ENCODE peak calls at places on chromosomes 2 and 18, in seven cellular contexts. A is endodermal cell, G is PC-9, D is K562, H is ascending aorta, L is colonic mucosa, Z is transverse colon. P is an unnamed sample.

GRCh38 chr2:231781798-231782726 is 980 bp upstream of the PDE6D start:
- DNase-seq in A (no peak), G (no peak), D (no peak), H (no peak), L (peak; percentile 65), Z (peak; percentile 43), P (no peak)

GRCh38 chr2:47221956-47222355 is 66.8 kb upstream of the STPG4 start:
- DNase-seq in A (no peak), G (no peak), D (no peak), H (no peak), L (no peak), Z (no peak), P (no peak)

GRCh38 chr2:219073413-219074129 is 12.8 kb upstream of the IHH start:
- DNase-seq in A (peak; percentile 89), G (no peak), D (peak; percentile 27), H (no peak), L (peak; percentile 79), Z (peak; percentile 68), P (no peak)

GRCh38 chr18:48543228-48543627 is 4.4 kb downstream of the CTIF start:
- DNase-seq in A (peak; percentile 94), G (peak; percentile 55), D (peak; percentile 36), H (no peak), L (no peak), Z (no peak), P (no peak)

GRCh38 chr18:64037812-64038414 is 68.0 kb downstream of the SERPINB8 start:
- DNase-seq in A (no peak), G (no peak), D (peak; percentile 8), H (no peak), L (no peak), Z (no peak), P (no peak)

GRCh38 chr18:52287151-52287550 is 52.8 kb upstream of the DCC start:
- DNase-seq in A (no peak), G (no peak), D (no peak), H (no peak), L (no peak), Z (no peak), P (no peak)

GRCh38 chr2:147352294-147352693 is 492.5 kb upstream of the ACVR2A start:
- DNase-seq in A (no peak), G (no peak), D (no peak), H (no peak), L (no peak), Z (no peak), P (no peak)

GRCh38 chr2:206955253-206955652 is 15.9 kb downstream of the CPO start:
- DNase-seq in A (no peak), G (no peak), D (no peak), H (no peak), L (no peak), Z (no peak), P (no peak)

GRCh38 chr2:99637157-99637697 is 147.4 kb upstream of the REV1 start:
- DNase-seq in A (no peak), G (no peak), D (no peak), H (no peak), L (no peak), Z (no peak), P (no peak)

GRCh38 chr2:210063306-210063705 is 60.9 kb downstream of the RPE start:
- DNase-seq in A (no peak), G (no peak), D (no peak), H (no peak), L (no peak), Z (no peak), P (no peak)

GRCh38 chr18:40534748-40535147 is 1420.3 kb upstream of the PIK3C3 start:
- DNase-seq in A (no peak), G (no peak), D (no peak), H (no peak), L (no peak), Z (no peak), P (no peak)

GRCh38 chr18:12027480-12027879 is 46.2 kb downstream of the IMPA2 start:
- DNase-seq in A (no peak), G (no peak), D (no peak), H (no peak), L (no peak), Z (no peak), P (no peak)

GRCh38 chr2:236795176-236795860 is 225.7 kb downstream of the ACKR3 start:
- DNase-seq in A (no peak), G (no peak), D (no peak), H (no peak), L (no peak), Z (no peak), P (no peak)

GRCh38 chr2:219612605-219613286 is 14.7 kb upstream of the SLC4A3 start:
- DNase-seq in A (no peak), G (no peak), D (no peak), H (no peak), L (no peak), Z (peak; percentile 22), P (no peak)

GRCh38 chr2:111062417-111062816 is 58.3 kb upstream of the BCL2L11 start:
- DNase-seq in A (no peak), G (no peak), D (no peak), H (no peak), L (no peak), Z (no peak), P (no peak)

GRCh38 chr2:177604291-177605065 is 211.9 kb downstream of the AGPS start:
- DNase-seq in A (peak; percentile 71), G (no peak), D (peak; percentile 51), H (no peak), L (peak; percentile 62), Z (no peak), P (no peak)

GRCh38 chr2:166091439-166091838 is 36.4 kb downstream of the SCN1A start:
- DNase-seq in A (no peak), G (no peak), D (no peak), H (no peak), L (no peak), Z (no peak), P (no peak)

GRCh38 chr18:48338915-48339314 is 70.3 kb downstream of the ZBTB7C start:
- DNase-seq in A (no peak), G (no peak), D (no peak), H (no peak), L (no peak), Z (no peak), P (no peak)

GRCh38 chr18:77208969-77209368 is 40.7 kb upstream of the GALR1 start:
- DNase-seq in A (no peak), G (peak; percentile 51), D (no peak), H (no peak), L (no peak), Z (peak; percentile 57), P (no peak)

GRCh38 chr2:162261032-162261945 is 18.0 kb upstream of the FAP start:
- DNase-seq in A (no peak), G (no peak), D (no peak), H (peak; percentile 39), L (peak; percentile 25), Z (peak; percentile 23), P (no peak)

GRCh38 chr2:121634354-121635307 is 14.6 kb downstream of the CLASP1 start:
- DNase-seq in A (no peak), G (peak; percentile 71), D (no peak), H (no peak), L (no peak), Z (no peak), P (no peak)

GRCh38 chr2:211899871-211900482 is 638.6 kb downstream of the ERBB4 start:
- DNase-seq in A (no peak), G (no peak), D (no peak), H (no peak), L (no peak), Z (no peak), P (no peak)

GRCh38 chr2:166651080-166651675 is 157.1 kb upstream of the SCN7A start:
- DNase-seq in A (no peak), G (no peak), D (no peak), H (no peak), L (no peak), Z (no peak), P (no peak)

DNA sequence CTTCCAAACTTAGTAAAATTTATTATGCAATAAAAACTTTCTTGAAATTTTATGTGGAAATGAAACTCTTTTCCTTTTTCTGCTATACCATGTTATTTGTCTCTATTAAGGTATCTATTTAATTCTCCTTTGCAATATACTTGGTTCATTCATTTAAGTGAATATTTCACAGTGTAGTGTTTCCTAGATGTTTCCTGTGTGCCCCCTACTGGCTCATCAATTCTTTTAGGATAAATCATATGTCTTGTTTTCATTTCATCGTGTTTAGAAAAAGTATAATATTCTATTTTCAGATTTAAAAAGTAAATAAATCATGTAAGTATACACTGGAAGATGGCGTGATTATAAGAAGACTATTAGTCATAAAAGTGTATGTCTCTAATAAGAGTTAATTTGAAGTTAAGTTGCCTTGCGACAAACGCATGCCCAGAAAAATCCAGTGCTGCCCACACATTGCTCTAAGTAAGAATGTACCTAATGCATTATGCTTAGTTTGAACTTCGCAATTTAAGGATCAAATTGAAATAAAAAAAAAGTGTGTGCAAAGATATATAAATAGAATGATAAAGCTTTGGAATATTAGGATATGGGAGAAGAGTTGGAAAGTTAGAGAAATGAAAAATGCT is 525.4 kb downstream of the KCNJ3 start:
- DNase-seq in A (no peak), G (no peak), D (no peak), H (no peak), L (no peak), Z (no peak), P (no peak)
- TF ChIP-seq CTCF in A (peak; percentile 82), G (peak; percentile 63), D (peak; percentile 41), H (peak; percentile 35), L (no peak), Z (peak; percentile 12), P (peak; percentile 19)

GRCh38 chr2:189118386-189118785 is 61.2 kb downstream of the COL5A2 start:
- DNase-seq in A (no peak), G (no peak), D (no peak), H (no peak), L (no peak), Z (no peak), P (no peak)
- H3K4me1 ChIP-seq in A (no peaks in the 10 kb centered on the region), G (no peaks in the 10 kb centered on the region), D (no peaks in the 10 kb centered on the region), H (no peaks in the 10 kb centered on the region), L (no peaks in the 10 kb centered on the region), Z (no peaks in the 10 kb centered on the region), P (peaks cover 13% of the 10 kb centered on the region)

GRCh38 chr2:136117909-136118818 is at the start of gene CXCR4:
- DNase-seq in A (peak; percentile 95), G (no peak), D (peak; percentile 80), H (peak; percentile 23), L (peak; percentile 76), Z (peak; percentile 83), P (no peak)
- TF ChIP-seq CTCF in A (peak; percentile 75), G (no peak), D (no peak), H (no peak), L (no peak), Z (no peak), P (no peak)

GRCh38 chr2:45837812-45838341 is 186.4 kb downstream of the PRKCE start:
- DNase-seq in A (no peak), G (no peak), D (no peak), H (no peak), L (no peak), Z (no peak), P (no peak)
- H3K4me1 ChIP-seq in A (peaks cover 5% of the 10 kb centered on the region), G (no peaks in the 10 kb centered on the region), D (no peaks in the 10 kb centered on the region), H (no peaks in the 10 kb centered on the region), L (no peaks in the 10 kb centered on the region), Z (peaks cover 5% of the 10 kb centered on the region), P (peaks cover 18% of the 10 kb centered on the region)